ENCODE peak calls at places on chromosomes 5 and 9, in seven cellular contexts. One of them, this sample, is unnamed.

GRCh38 chr5:91383956-91384300 is 811 bp upstream of the ARRDC3 start:
- DNase-seq in astrocyte of the spinal cord: no peak
- DNase-seq in endothelial cell: peak; percentile 22
- DNase-seq in stimulated activated CD4-positive, alpha-beta T cell treated with anti-CD3 and anti-CD28 coated beads, Interleukin-12 subunit alpha, Interleukin-12 subunit beta, amount 100 ng/mL, for 4 hours: no peak
- DNase-seq in epithelial cell of esophagus: peak; percentile 34
- DNase-seq in activated CD4-positive, alpha-beta T cell treated with anti-CD3 and anti-CD28 coated beads for 24 hours: no peak
- DNase-seq in choroid plexus epithelial cell: peak; percentile 42
- DNase-seq in this sample: no peak

GRCh38 chr5:1054799-1055775 is 46.5 kb downstream of the NKD2 start:
- DNase-seq in astrocyte of the spinal cord: no peak
- DNase-seq in stimulated activated CD4-positive, alpha-beta T cell treated with anti-CD3 and anti-CD28 coated beads, Interleukin-12 subunit alpha, Interleukin-12 subunit beta, amount 100 ng/mL, for 4 hours: no peak
- DNase-seq in activated CD4-positive, alpha-beta T cell treated with anti-CD3 and anti-CD28 coated beads for 24 hours: no peak
- DNase-seq in endothelial cell: no peak
- DNase-seq in epithelial cell of esophagus: no peak
- DNase-seq in choroid plexus epithelial cell: no peak
- DNase-seq in this sample: peak; percentile 61

GRCh38 chr5:68805427-68805826 is 288.4 kb upstream of the SLC30A5 start:
- DNase-seq in epithelial cell of esophagus: no peak
- DNase-seq in astrocyte of the spinal cord: no peak
- DNase-seq in activated CD4-positive, alpha-beta T cell treated with anti-CD3 and anti-CD28 coated beads for 24 hours: no peak
- DNase-seq in endothelial cell: no peak
- DNase-seq in choroid plexus epithelial cell: no peak
- DNase-seq in stimulated activated CD4-positive, alpha-beta T cell treated with anti-CD3 and anti-CD28 coated beads, Interleukin-12 subunit alpha, Interleukin-12 subunit beta, amount 100 ng/mL, for 4 hours: no peak
- DNase-seq in this sample: no peak

GRCh38 chr5:106759581-106759980 is 911.2 kb downstream of the EFNA5 start:
- DNase-seq in choroid plexus epithelial cell: peak; percentile 61
- DNase-seq in stimulated activated CD4-positive, alpha-beta T cell treated with anti-CD3 and anti-CD28 coated beads, Interleukin-12 subunit alpha, Interleukin-12 subunit beta, amount 100 ng/mL, for 4 hours: no peak
- DNase-seq in epithelial cell of esophagus: peak; percentile 58
- DNase-seq in astrocyte of the spinal cord: peak; percentile 29
- DNase-seq in endothelial cell: no peak
- DNase-seq in activated CD4-positive, alpha-beta T cell treated with anti-CD3 and anti-CD28 coated beads for 24 hours: no peak
- DNase-seq in this sample: no peak

GRCh38 chr9:7974335-7975005 is 174.9 kb upstream of the DMAC1 start:
- DNase-seq in choroid plexus epithelial cell: no peak
- DNase-seq in stimulated activated CD4-positive, alpha-beta T cell treated with anti-CD3 and anti-CD28 coated beads, Interleukin-12 subunit alpha, Interleukin-12 subunit beta, amount 100 ng/mL, for 4 hours: no peak
- DNase-seq in endothelial cell: no peak
- DNase-seq in activated CD4-positive, alpha-beta T cell treated with anti-CD3 and anti-CD28 coated beads for 24 hours: no peak
- DNase-seq in epithelial cell of esophagus: no peak
- DNase-seq in astrocyte of the spinal cord: no peak
- DNase-seq in this sample: no peak

GRCh38 chr9:134696433-134696832 is 54.8 kb downstream of the COL5A1 start:
- DNase-seq in choroid plexus epithelial cell: no peak
- DNase-seq in epithelial cell of esophagus: no peak
- DNase-seq in activated CD4-positive, alpha-beta T cell treated with anti-CD3 and anti-CD28 coated beads for 24 hours: no peak
- DNase-seq in astrocyte of the spinal cord: no peak
- DNase-seq in endothelial cell: no peak
- DNase-seq in stimulated activated CD4-positive, alpha-beta T cell treated with anti-CD3 and anti-CD28 coated beads, Interleukin-12 subunit alpha, Interleukin-12 subunit beta, amount 100 ng/mL, for 4 hours: no peak
- DNase-seq in this sample: no peak

GRCh38 chr5:2744485-2744884 is 7.0 kb downstream of the IRX2 start:
- DNase-seq in stimulated activated CD4-positive, alpha-beta T cell treated with anti-CD3 and anti-CD28 coated beads, Interleukin-12 subunit alpha, Interleukin-12 subunit beta, amount 100 ng/mL, for 4 hours: no peak
- DNase-seq in astrocyte of the spinal cord: peak; percentile 32
- DNase-seq in activated CD4-positive, alpha-beta T cell treated with anti-CD3 and anti-CD28 coated beads for 24 hours: no peak
- DNase-seq in epithelial cell of esophagus: peak; percentile 20
- DNase-seq in choroid plexus epithelial cell: no peak
- DNase-seq in endothelial cell: no peak
- DNase-seq in this sample: no peak

GRCh38 chr9:127578952-127579853 is 32.9 kb upstream of the STXBP1 start:
- DNase-seq in endothelial cell: peak; percentile 80
- DNase-seq in astrocyte of the spinal cord: peak; percentile 98
- DNase-seq in activated CD4-positive, alpha-beta T cell treated with anti-CD3 and anti-CD28 coated beads for 24 hours: peak; percentile 60
- DNase-seq in stimulated activated CD4-positive, alpha-beta T cell treated with anti-CD3 and anti-CD28 coated beads, Interleukin-12 subunit alpha, Interleukin-12 subunit beta, amount 100 ng/mL, for 4 hours: peak; percentile 63
- DNase-seq in choroid plexus epithelial cell: peak; percentile 90
- DNase-seq in epithelial cell of esophagus: peak; percentile 96
- DNase-seq in this sample: peak; percentile 78

GRCh38 chr5:115816226-115817042 is at the start of gene CDO1:
- DNase-seq in activated CD4-positive, alpha-beta T cell treated with anti-CD3 and anti-CD28 coated beads for 24 hours: no peak
- DNase-seq in stimulated activated CD4-positive, alpha-beta T cell treated with anti-CD3 and anti-CD28 coated beads, Interleukin-12 subunit alpha, Interleukin-12 subunit beta, amount 100 ng/mL, for 4 hours: no peak
- DNase-seq in astrocyte of the spinal cord: peak; percentile 77
- DNase-seq in endothelial cell: peak; percentile 62
- DNase-seq in epithelial cell of esophagus: peak; percentile 25
- DNase-seq in choroid plexus epithelial cell: peak; percentile 72
- DNase-seq in this sample: no peak

GRCh38 chr5:20286512-20286911 is 298.5 kb upstream of the CDH18 start:
- DNase-seq in astrocyte of the spinal cord: peak; percentile 62
- DNase-seq in epithelial cell of esophagus: peak; percentile 81
- DNase-seq in stimulated activated CD4-positive, alpha-beta T cell treated with anti-CD3 and anti-CD28 coated beads, Interleukin-12 subunit alpha, Interleukin-12 subunit beta, amount 100 ng/mL, for 4 hours: no peak
- DNase-seq in choroid plexus epithelial cell: peak; percentile 73
- DNase-seq in activated CD4-positive, alpha-beta T cell treated with anti-CD3 and anti-CD28 coated beads for 24 hours: no peak
- DNase-seq in endothelial cell: no peak
- DNase-seq in this sample: no peak

GRCh38 chr9:125929846-125930245 is 182.7 kb downstream of the PBX3 start:
- DNase-seq in epithelial cell of esophagus: peak; percentile 68
- DNase-seq in stimulated activated CD4-positive, alpha-beta T cell treated with anti-CD3 and anti-CD28 coated beads, Interleukin-12 subunit alpha, Interleukin-12 subunit beta, amount 100 ng/mL, for 4 hours: no peak
- DNase-seq in astrocyte of the spinal cord: peak; percentile 17
- DNase-seq in endothelial cell: no peak
- DNase-seq in activated CD4-positive, alpha-beta T cell treated with anti-CD3 and anti-CD28 coated beads for 24 hours: no peak
- DNase-seq in choroid plexus epithelial cell: no peak
- DNase-seq in this sample: no peak

GRCh38 chr9:125346351-125346750 is 84.7 kb downstream of the GAPVD1 start:
- DNase-seq in activated CD4-positive, alpha-beta T cell treated with anti-CD3 and anti-CD28 coated beads for 24 hours: no peak
- DNase-seq in epithelial cell of esophagus: no peak
- DNase-seq in stimulated activated CD4-positive, alpha-beta T cell treated with anti-CD3 and anti-CD28 coated beads, Interleukin-12 subunit alpha, Interleukin-12 subunit beta, amount 100 ng/mL, for 4 hours: no peak
- DNase-seq in astrocyte of the spinal cord: no peak
- DNase-seq in endothelial cell: no peak
- DNase-seq in choroid plexus epithelial cell: no peak
- DNase-seq in this sample: no peak

GRCh38 chr9:137220317-137221094 is 1.5 kb downstream of the RNF208 start:
- DNase-seq in endothelial cell: no peak
- DNase-seq in stimulated activated CD4-positive, alpha-beta T cell treated with anti-CD3 and anti-CD28 coated beads, Interleukin-12 subunit alpha, Interleukin-12 subunit beta, amount 100 ng/mL, for 4 hours: no peak
- DNase-seq in astrocyte of the spinal cord: no peak
- DNase-seq in epithelial cell of esophagus: no peak
- DNase-seq in activated CD4-positive, alpha-beta T cell treated with anti-CD3 and anti-CD28 coated beads for 24 hours: no peak
- DNase-seq in choroid plexus epithelial cell: no peak
- DNase-seq in this sample: no peak

GRCh38 chr5:122516432-122516743 is 204.4 kb downstream of the SNCAIP start:
- DNase-seq in endothelial cell: no peak
- DNase-seq in choroid plexus epithelial cell: no peak
- DNase-seq in astrocyte of the spinal cord: no peak
- DNase-seq in epithelial cell of esophagus: no peak
- DNase-seq in activated CD4-positive, alpha-beta T cell treated with anti-CD3 and anti-CD28 coated beads for 24 hours: no peak
- DNase-seq in stimulated activated CD4-positive, alpha-beta T cell treated with anti-CD3 and anti-CD28 coated beads, Interleukin-12 subunit alpha, Interleukin-12 subunit beta, amount 100 ng/mL, for 4 hours: no peak
- DNase-seq in this sample: no peak